ENCODE peak calls at places on chromosome 7, in seven cellular contexts. X, Q, H, R, J, T and L are unnamed samples.

GRCh38 chr7:50261593-50261992 is 42.9 kb upstream of the IKZF1 start:
- DNase-seq in X (no peak), T (no peak), H (no peak), R (no peak), Q (no peak), J (no peak), L (no peak)

GRCh38 chr7:137882261-137882668 is 35.5 kb upstream of the DGKI start:
- DNase-seq in Q (peak; percentile 98), J (no peak), H (peak; percentile 93), X (peak; percentile 70), R (peak; percentile 91), T (no peak), L (no peak)

GRCh38 chr7:50068850-50069551 is 24.0 kb downstream of the ZPBP start:
- DNase-seq in R (no peak), Q (peak; percentile 84), X (no peak), T (no peak), H (no peak), J (no peak), L (peak; percentile 58)

GRCh38 chr7:55489552-55489951 is 82.8 kb downstream of the VOPP1 start:
- DNase-seq in R (no peak), X (no peak), J (no peak), H (no peak), T (no peak), Q (no peak), L (no peak)

GRCh38 chr7:20199015-20199737 is 18.0 kb downstream of the MACC1 start:
- DNase-seq in T (peak; percentile 39), X (peak; percentile 74), R (no peak), H (peak; percentile 37), Q (no peak), J (no peak), L (peak; percentile 37)

GRCh38 chr7:1123721-1124120 is 35.8 kb downstream of the GPER1 start:
- DNase-seq in J (no peak), H (peak; percentile 61), Q (peak; percentile 66), X (peak; percentile 94), T (peak; percentile 90), R (peak; percentile 96), L (peak; percentile 80)

GRCh38 chr7:149005427-149006344 is 22.6 kb downstream of the PDIA4 start:
- DNase-seq in H (no peak), J (peak; percentile 82), T (peak; percentile 93), Q (no peak), X (peak; percentile 90), R (peak; percentile 94), L (peak; percentile 83)

GRCh38 chr7:19982841-19983835 is 209.7 kb upstream of the TMEM196 start:
- DNase-seq in X (peak; percentile 45), J (no peak), R (no peak), H (peak; percentile 48), T (no peak), Q (peak; percentile 83), L (peak; percentile 59)

GRCh38 chr7:12403287-12404181 is at the start of gene VWDE:
- DNase-seq in X (peak; percentile 43), T (no peak), J (no peak), Q (no peak), H (no peak), R (peak; percentile 83), L (peak; percentile 55)

GRCh38 chr7:117478796-117479479 is 887 bp upstream of the CFTR start:
- DNase-seq in Q (no peak), R (no peak), H (no peak), T (no peak), X (no peak), J (no peak), L (peak; percentile 24)

GRCh38 chr7:142773230-142773629 is 2.5 kb downstream of the PRSS2 start:
- DNase-seq in H (no peak), J (no peak), R (no peak), T (no peak), X (no peak), Q (no peak), L (no peak)

GRCh38 chr7:140059288-140060242 is 3.2 kb downstream of the PARP12 start:
- DNase-seq in X (peak; percentile 90), T (peak; percentile 68), H (peak; percentile 67), Q (no peak), R (peak; percentile 93), J (no peak), L (peak; percentile 66)

GRCh38 chr7:43439631-43440401 is 143.1 kb upstream of the STK17A start:
- DNase-seq in H (no peak), R (no peak), J (peak; percentile 27), T (no peak), Q (peak; percentile 12), X (no peak), L (peak; percentile 77)